ENCODE peak calls at places on chromosomes 4 and X, in four cellular contexts. W is HEK293T, H is skeletal muscle cell, M is left cardiac atrium. U is an unnamed sample.

GRCh38 chrX:23451266-23451665 is 116.6 kb downstream of the PTCHD1 start:
- DNase-seq in W (no peak), H (no peak), M (no peak), U (no peak)

GRCh38 chr4:161581262-161581661 is 582.5 kb downstream of the FSTL5 start:
- DNase-seq in W (no peak), H (peak), M (no peak), U (peak)

GRCh38 chr4:140071806-140072205 is 82.2 kb downstream of the MAML3 start:
- DNase-seq in W (no peak), H (peak), M (peak), U (peak)

GRCh38 chr4:159496248-159496647 is 393.4 kb downstream of the RAPGEF2 start:
- DNase-seq in W (no peak), H (no peak), M (no peak), U (no peak)

GRCh38 chr4:184347251-184348239 is 126.8 kb downstream of the IRF2 start:
- DNase-seq in W (peak), H (peak), M (peak), U (peak)

GRCh38 chrX:87813566-87813965 is 296.0 kb downstream of the KLHL4 start:
- DNase-seq in W (no peak), H (no peak), M (no peak), U (no peak)

GRCh38 chr4:169079942-169080827 is 70.1 kb upstream of the CBR4 start:
- DNase-seq in W (no peak), H (peak), M (peak), U (peak)

GRCh38 chrX:130285069-130285620 is 16.4 kb upstream of the ZNF280C start:
- DNase-seq in W (no peak), H (no peak), M (no peak), U (no peak)

GRCh38 chr4:88846232-88846790 is 148.7 kb upstream of the NAP1L5 start:
- DNase-seq in W (no peak), H (no peak), M (no peak), U (no peak)

GRCh38 chrX:15151267-15152196 is 118.4 kb downstream of the ASB9 start:
- DNase-seq in W (no peak), H (no peak), M (no peak), U (no peak)

GRCh38 chr4:41213563-41214157 is 682 bp downstream of the APBB2 start:
- DNase-seq in W (peak), H (no peak), M (peak), U (no peak)

GRCh38 chr4:145694929-145695328 is 15.0 kb downstream of the C4orf51 start:
- DNase-seq in W (no peak), H (no peak), M (no peak), U (no peak)

GRCh38 chr4:28373601-28374000 is 1513.0 kb downstream of the STIM2 start:
- DNase-seq in W (no peak), H (no peak), M (no peak), U (peak)

GRCh38 chr4:40992472-40993298 is 221.7 kb downstream of the APBB2 start:
- DNase-seq in W (no peak), H (no peak), M (no peak), U (no peak)

GRCh38 chrX:23736030-23736429 is 7.0 kb downstream of the ACOT9 start:
- DNase-seq in W (no peak), H (no peak), M (no peak), U (no peak)

GRCh38 chr4:154491731-154492249 is at the start of gene DCHS2:
- DNase-seq in W (peak), H (no peak), M (no peak), U (no peak)

GRCh38 chrX:72126048-72126415 is 5.7 kb downstream of the RTL5 start:
- DNase-seq in W (no peak), H (no peak), M (no peak), U (no peak)

GRCh38 chrX:31269914-31270313 is 198.1 kb upstream of the FTHL17 start:
- DNase-seq in W (no peak), H (no peak), M (no peak), U (no peak)

GRCh38 chr4:17763352-17763890 is 18.0 kb downstream of the FAM184B start:
- DNase-seq in W (no peak), H (no peak), M (no peak), U (no peak)

GRCh38 chr4:10762541-10762940 is 78.0 kb upstream of the CLNK start:
- DNase-seq in W (no peak), H (peak), M (no peak), U (peak)

GRCh38 chr4:120517966-120518365 is 404.6 kb downstream of the PRDM5 start:
- DNase-seq in W (no peak), H (peak), M (peak), U (peak)

GRCh38 chr4:164252286-164252685 is 501.6 kb upstream of the SMIM31 start:
- DNase-seq in W (peak), H (no peak), M (no peak), U (no peak)